ENCODE peak calls at places on chromosomes 11 and 22, in five cellular contexts. One of them, this sample, is unnamed.

GRCh38 chr11:20544536-20545237 is 54.7 kb upstream of the SLC6A5 start:
- DNase-seq in gastrocnemius medialis: no peak
- DNase-seq in BJ: no peak
- DNase-seq in psoas muscle: no peak
- DNase-seq in adrenal gland: no peak
- DNase-seq in this sample: no peak

GRCh38 chr22:47213571-47214230 is 451.3 kb downstream of the TBC1D22A start:
- DNase-seq in gastrocnemius medialis: no peak
- DNase-seq in BJ: no peak
- DNase-seq in psoas muscle: peak
- DNase-seq in adrenal gland: no peak
- DNase-seq in this sample: no peak

GRCh38 chr22:27997538-27997937 is 78.5 kb upstream of the PITPNB start:
- DNase-seq in gastrocnemius medialis: no peak
- DNase-seq in BJ: no peak
- DNase-seq in psoas muscle: peak
- DNase-seq in adrenal gland: no peak
- DNase-seq in this sample: no peak

GRCh38 chr11:73645972-73646631 is at the start of gene PLEKHB1:
- DNase-seq in gastrocnemius medialis: no peak
- DNase-seq in BJ: no peak
- DNase-seq in psoas muscle: no peak
- DNase-seq in adrenal gland: no peak
- DNase-seq in this sample: no peak

GRCh38 chr11:87263979-87264378 is 226.2 kb downstream of the TMEM135 start:
- DNase-seq in gastrocnemius medialis: no peak
- DNase-seq in BJ: no peak
- DNase-seq in psoas muscle: no peak
- DNase-seq in adrenal gland: no peak
- DNase-seq in this sample: no peak

GRCh38 chr11:2691355-2691761 is 8.4 kb downstream of the KCNQ1OT1 start:
- DNase-seq in gastrocnemius medialis: no peak
- DNase-seq in BJ: no peak
- DNase-seq in psoas muscle: peak
- DNase-seq in adrenal gland: peak
- DNase-seq in this sample: no peak

GRCh38 chr11:115759622-115760527 is 255.7 kb upstream of the CADM1 start:
- DNase-seq in gastrocnemius medialis: no peak
- DNase-seq in BJ: no peak
- DNase-seq in psoas muscle: peak
- DNase-seq in adrenal gland: peak
- DNase-seq in this sample: no peak

GRCh38 chr11:34067383-34068065 is 16.0 kb downstream of the CAPRIN1 start:
- DNase-seq in gastrocnemius medialis: no peak
- DNase-seq in BJ: no peak
- DNase-seq in psoas muscle: no peak
- DNase-seq in adrenal gland: no peak
- DNase-seq in this sample: no peak

GRCh38 chr11:1863352-1864215 is 10.7 kb downstream of the LSP1 start:
- DNase-seq in gastrocnemius medialis: peak
- DNase-seq in BJ: peak
- DNase-seq in psoas muscle: peak
- DNase-seq in adrenal gland: peak
- DNase-seq in this sample: no peak

GRCh38 chr11:64256300-64256699 is 5.0 kb downstream of the PLCB3 start:
- DNase-seq in gastrocnemius medialis: no peak
- DNase-seq in BJ: no peak
- DNase-seq in psoas muscle: no peak
- DNase-seq in adrenal gland: no peak
- DNase-seq in this sample: no peak

GRCh38 chr22:20080776-20081654 is 974 bp downstream of the DGCR8 start:
- DNase-seq in gastrocnemius medialis: no peak
- DNase-seq in BJ: no peak
- DNase-seq in psoas muscle: no peak
- DNase-seq in adrenal gland: peak
- DNase-seq in this sample: no peak

GRCh38 chr22:39800790-39801540 is 92.6 kb downstream of the ENTHD1 start:
- DNase-seq in gastrocnemius medialis: no peak
- DNase-seq in BJ: no peak
- DNase-seq in psoas muscle: no peak
- DNase-seq in adrenal gland: no peak
- DNase-seq in this sample: no peak

GRCh38 chr11:64244107-64244506 is 2.6 kb downstream of the PPP1R14B start:
- DNase-seq in gastrocnemius medialis: no peak
- DNase-seq in BJ: no peak
- DNase-seq in psoas muscle: no peak
- DNase-seq in adrenal gland: no peak
- DNase-seq in this sample: no peak

GRCh38 chr22:41240377-41241132 is at the start of gene CHADL:
- DNase-seq in gastrocnemius medialis: no peak
- DNase-seq in BJ: no peak
- DNase-seq in psoas muscle: no peak
- DNase-seq in adrenal gland: no peak
- DNase-seq in this sample: no peak

GRCh38 chr11:1746516-1746931 is 3.9 kb downstream of the IFITM10 start:
- DNase-seq in gastrocnemius medialis: no peak
- DNase-seq in BJ: no peak
- DNase-seq in psoas muscle: peak
- DNase-seq in adrenal gland: peak
- DNase-seq in this sample: no peak

GRCh38 chr11:17744151-17744940 is 9.8 kb downstream of the KCNC1 start:
- DNase-seq in gastrocnemius medialis: no peak
- DNase-seq in BJ: no peak
- DNase-seq in psoas muscle: peak
- DNase-seq in adrenal gland: no peak
- DNase-seq in this sample: no peak

DNA sequence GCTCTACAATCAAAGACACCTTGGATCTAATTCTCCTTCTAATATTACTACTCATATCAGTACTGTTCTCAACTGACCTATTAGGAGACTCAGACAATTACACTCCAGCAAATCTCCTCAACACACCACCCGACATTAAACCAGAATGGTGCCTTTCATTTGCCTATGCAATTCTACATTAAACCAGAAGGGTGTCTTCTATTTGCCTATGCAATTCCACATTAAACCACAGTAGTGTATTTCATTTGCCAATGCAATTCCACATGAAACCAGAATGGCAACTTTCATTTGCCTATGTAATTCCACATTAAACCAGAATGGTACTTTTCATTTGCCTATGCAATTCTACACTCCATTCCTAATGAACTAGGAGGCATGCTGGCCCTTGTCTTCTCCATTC is 15.3 kb upstream of the APOL3 start:
- DNase-seq in gastrocnemius medialis: no peak
- DNase-seq in BJ: no peak
- DNase-seq in psoas muscle: no peak
- DNase-seq in adrenal gland: no peak
- DNase-seq in this sample: no peak
- TF ChIP-seq CTCF in gastrocnemius medialis: no peak
- TF ChIP-seq CTCF in BJ: peak
- TF ChIP-seq CTCF in psoas muscle: no peak
- TF ChIP-seq CTCF in adrenal gland: no peak
- TF ChIP-seq CTCF in this sample: no peak

GRCh38 chr11:328012-328411 is 7.4 kb upstream of the IFITM3 start:
- DNase-seq in gastrocnemius medialis: no peak
- DNase-seq in BJ: no peak
- DNase-seq in psoas muscle: no peak
- DNase-seq in adrenal gland: no peak
- DNase-seq in this sample: no peak

GRCh38 chr11:327581-327923 is 6.9 kb upstream of the IFITM3 start:
- DNase-seq in gastrocnemius medialis: no peak
- DNase-seq in BJ: no peak
- DNase-seq in psoas muscle: no peak
- DNase-seq in adrenal gland: no peak
- DNase-seq in this sample: no peak

GRCh38 chr11:326842-327580 is 6.4 kb upstream of the IFITM3 start:
- DNase-seq in gastrocnemius medialis: peak
- DNase-seq in BJ: no peak
- DNase-seq in psoas muscle: peak
- DNase-seq in adrenal gland: peak
- DNase-seq in this sample: no peak

GRCh38 chr11:325796-326591 is 5.3 kb upstream of the IFITM3 start:
- DNase-seq in gastrocnemius medialis: no peak
- DNase-seq in BJ: no peak
- DNase-seq in psoas muscle: no peak
- DNase-seq in adrenal gland: no peak
- DNase-seq in this sample: no peak

GRCh38 chr11:326592-326841 is 5.9 kb upstream of the IFITM3 start:
- DNase-seq in gastrocnemius medialis: no peak
- DNase-seq in BJ: no peak
- DNase-seq in psoas muscle: no peak
- DNase-seq in adrenal gland: no peak
- DNase-seq in this sample: no peak
- H3K4me3 ChIP-seq in gastrocnemius medialis: no peak
- H3K4me3 ChIP-seq in BJ: no peak
- H3K4me3 ChIP-seq in psoas muscle: no peak
- H3K4me3 ChIP-seq in adrenal gland: no peak
- H3K4me3 ChIP-seq in this sample: no peak

GRCh38 chr11:118899296-118899688 is 15.6 kb downstream of the CXCR5 start:
- DNase-seq in gastrocnemius medialis: no peak
- DNase-seq in BJ: no peak
- DNase-seq in psoas muscle: peak
- DNase-seq in adrenal gland: no peak
- DNase-seq in this sample: no peak
- TF ChIP-seq CTCF in gastrocnemius medialis: no peak
- TF ChIP-seq CTCF in BJ: no peak
- TF ChIP-seq CTCF in psoas muscle: no peak
- TF ChIP-seq CTCF in adrenal gland: no peak
- TF ChIP-seq CTCF in this sample: no peak

DNA sequence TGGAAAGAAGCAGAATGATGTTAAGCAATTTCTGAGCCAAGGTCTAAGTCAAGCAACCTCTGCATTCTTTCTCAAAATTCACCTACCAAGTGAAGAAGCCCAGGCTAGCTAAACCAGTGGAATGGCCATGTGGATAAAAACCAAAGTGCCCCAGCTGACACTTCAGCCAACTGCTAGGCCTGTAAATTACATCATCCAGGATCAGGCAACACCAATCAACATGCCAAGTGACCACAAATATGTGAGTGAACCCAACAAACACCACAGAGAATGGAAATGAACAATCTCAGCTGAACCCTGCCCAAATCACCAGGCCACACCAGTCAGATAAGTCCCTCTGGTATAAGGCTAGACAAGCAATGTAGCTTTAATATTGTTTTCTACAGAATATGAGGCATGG is 25.1 kb upstream of the FJX1 start:
- DNase-seq in gastrocnemius medialis: no peak
- DNase-seq in BJ: peak
- DNase-seq in psoas muscle: no peak
- DNase-seq in adrenal gland: no peak
- DNase-seq in this sample: peak
- H3K4me3 ChIP-seq in gastrocnemius medialis: no peak
- H3K4me3 ChIP-seq in BJ: no peak
- H3K4me3 ChIP-seq in psoas muscle: no peak
- H3K4me3 ChIP-seq in adrenal gland: no peak
- H3K4me3 ChIP-seq in this sample: no peak

DNA sequence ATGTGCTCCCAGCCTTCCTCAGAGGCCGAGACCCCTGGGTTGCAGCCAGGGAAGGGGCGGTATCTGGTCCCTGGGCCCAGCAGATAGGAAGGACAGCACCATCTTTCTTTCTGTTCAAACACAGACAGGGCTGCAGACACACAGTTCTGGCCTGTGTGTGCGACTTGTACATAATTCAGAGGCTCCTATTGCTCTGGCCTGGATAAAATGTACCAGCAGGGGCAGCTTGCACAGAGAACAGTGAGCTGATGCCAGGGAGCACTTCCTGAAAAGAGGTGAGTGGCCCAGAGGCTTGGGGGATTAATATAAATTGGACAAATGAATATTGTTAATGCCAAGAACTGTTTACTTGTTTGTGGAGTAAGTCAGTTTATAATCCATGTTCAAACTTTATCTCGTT is 16.5 kb downstream of the GDPD5 start:
- DNase-seq in gastrocnemius medialis: no peak
- DNase-seq in BJ: no peak
- DNase-seq in psoas muscle: no peak
- DNase-seq in adrenal gland: no peak
- DNase-seq in this sample: no peak
- TF ChIP-seq CTCF in gastrocnemius medialis: no peak
- TF ChIP-seq CTCF in BJ: no peak
- TF ChIP-seq CTCF in psoas muscle: no peak
- TF ChIP-seq CTCF in adrenal gland: no peak
- TF ChIP-seq CTCF in this sample: peak

This sample was measured in epithelial cell of proximal tubule.